ENCODE peak calls at places on chromosome 21, in six cellular contexts. A is neural progenitor cell; R is naive thymus-derived CD4-positive, alpha-beta T cell; F is SJSA1; M is transverse colon; B is GM23248. V is an unnamed sample.

GRCh38 chr21:35222541-35222941 is 173.4 kb upstream of the RUNX1 start:
- DNase-seq in F (no peak), A (no peak), R (peak; percentile 45), B (peak; percentile 30), M (no peak), V (peak; percentile 21)

GRCh38 chr21:18840239-18840638 is 436.7 kb upstream of the TMPRSS15 start:
- DNase-seq in A (peak; percentile 5), R (no peak), M (no peak), B (no peak), F (no peak), V (no peak)

GRCh38 chr21:34592573-34592972 is 22.3 kb downstream of the RCAN1 start:
- DNase-seq in F (no peak), M (no peak), R (no peak), B (no peak), A (no peak), V (no peak)

GRCh38 chr21:32868631-32869454 is 97.3 kb upstream of the PAXBP1 start:
- DNase-seq in M (no peak), A (peak; percentile 73), B (no peak), F (no peak), R (no peak), V (no peak)

GRCh38 chr21:35254752-35255138 is 205.6 kb upstream of the RUNX1 start:
- DNase-seq in A (no peak), R (no peak), M (no peak), F (no peak), B (peak; percentile 30), V (no peak)

GRCh38 chr21:27534211-27534610 is 567.3 kb upstream of the ADAMTS5 start:
- DNase-seq in F (no peak), M (no peak), A (no peak), R (no peak), B (peak; percentile 54), V (no peak)

GRCh38 chr21:31618696-31619430 is 40.6 kb upstream of the SOD1 start:
- DNase-seq in M (no peak), F (no peak), A (no peak), R (no peak), B (peak; percentile 14), V (no peak)

GRCh38 chr21:46551636-46552241 is 53.1 kb downstream of the S100B start:
- DNase-seq in B (no peak), M (no peak), F (no peak), A (no peak), R (peak; percentile 36), V (peak; percentile 64)

GRCh38 chr21:25408666-25409065 is 198.6 kb downstream of the MRPL39 start:
- DNase-seq in A (no peak), F (no peak), R (no peak), M (no peak), B (no peak), V (no peak)

GRCh38 chr21:17200250-17200649 is 312.6 kb upstream of the CXADR start:
- DNase-seq in B (no peak), F (no peak), A (no peak), R (no peak), M (no peak), V (no peak)

GRCh38 chr21:25283720-25284119 is 323.6 kb downstream of the MRPL39 start:
- DNase-seq in M (no peak), B (peak; percentile 68), R (no peak), A (peak; percentile 63), F (peak; percentile 21), V (no peak)

GRCh38 chr21:42626171-42626570 is 27.2 kb upstream of the PDE9A start:
- DNase-seq in F (no peak), A (no peak), B (no peak), R (no peak), M (no peak), V (no peak)

GRCh38 chr21:28975401-28975800 is 17.3 kb downstream of the LTN1 start:
- DNase-seq in R (no peak), M (no peak), A (no peak), F (peak; percentile 31), B (peak; percentile 77), V (no peak)

GRCh38 chr21:10272216-10272615 is 249.2 kb upstream of the TPTE start:
- DNase-seq in B (peak; percentile 5), A (no peak), M (no peak), R (no peak), F (peak; percentile 26), V (no peak)

GRCh38 chr21:45374826-45375455 is 30.0 kb upstream of the COL18A1 start:
- DNase-seq in R (no peak), B (no peak), M (no peak), A (no peak), F (no peak), V (no peak)
- H3K36me3 ChIP-seq in R (no peaks in the 10 kb centered on the region), B (no peaks in the 10 kb centered on the region), M (no peaks in the 10 kb centered on the region), A (no peaks in the 10 kb centered on the region), F (no peaks in the 10 kb centered on the region), V (no peaks in the 10 kb centered on the region)

GRCh38 chr21:41501919-41502318 is 6.0 kb downstream of the TMPRSS2 start:
- DNase-seq in B (peak; percentile 21), A (no peak), R (no peak), M (no peak), F (peak; percentile 25), V (no peak)

GRCh38 chr21:41503331-41503730 is 4.6 kb downstream of the TMPRSS2 start:
- DNase-seq in M (no peak), R (no peak), A (no peak), B (no peak), F (no peak), V (no peak)

GRCh38 chr21:41506005-41506404 is 2.0 kb downstream of the TMPRSS2 start:
- DNase-seq in B (no peak), R (no peak), F (no peak), A (no peak), M (no peak), V (no peak)

GRCh38 chr21:41506526-41507520 is 1.1 kb downstream of the TMPRSS2 start:
- DNase-seq in R (no peak), B (peak; percentile 14), F (no peak), M (peak; percentile 56), A (peak; percentile 74), V (no peak)

DNA sequence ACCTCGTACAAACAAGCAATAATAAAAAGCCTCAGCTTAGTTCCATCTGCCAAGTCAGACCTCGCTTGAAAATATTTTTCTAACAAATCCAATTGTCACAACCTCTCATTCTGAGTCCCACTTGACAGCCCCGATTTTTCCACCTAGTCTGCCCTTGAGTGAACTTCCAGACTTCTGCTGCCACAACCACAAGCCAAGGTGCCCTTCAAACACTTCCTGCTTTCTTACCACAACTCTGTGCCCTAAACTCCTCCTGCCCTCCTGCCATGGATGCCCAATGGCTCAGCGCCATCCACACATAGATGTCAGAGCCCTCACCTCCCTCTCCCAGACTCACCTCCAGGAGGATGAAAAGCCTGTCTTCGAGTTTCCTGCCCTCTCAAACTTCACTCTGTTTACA is 3.9 kb downstream of the TMPRSS2 start:
- DNase-seq in M (no peak), B (no peak), R (no peak), A (no peak), F (no peak), V (no peak)
- H3K4me1 ChIP-seq in M (peaks cover 32% of the 10 kb centered on the region), B (no peaks in the 10 kb centered on the region), R (no peaks in the 10 kb centered on the region), A (peaks cover 6% of the 10 kb centered on the region), F (peaks cover 8% of the 10 kb centered on the region), V (no peaks in the 10 kb centered on the region)

DNA sequence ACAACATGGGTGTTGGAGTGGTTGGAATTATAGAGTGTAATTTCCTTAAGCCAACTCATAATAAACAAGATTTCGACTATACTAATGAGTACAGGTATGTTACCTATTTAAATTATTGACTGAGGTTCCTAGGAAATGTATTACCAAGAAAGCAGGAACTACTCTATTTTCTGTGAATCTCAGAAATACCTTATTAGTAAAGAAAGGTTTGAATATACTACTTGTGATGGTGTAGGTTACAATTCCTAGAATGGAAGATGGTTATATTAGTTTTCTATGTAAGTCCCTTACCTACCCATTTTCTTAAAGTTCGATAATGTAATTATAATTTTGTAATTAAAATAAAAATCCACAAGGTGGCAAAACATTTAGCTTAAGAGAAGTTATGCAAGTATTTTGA is 29.3 kb downstream of the MORC3 start:
- DNase-seq in A (no peak), F (no peak), B (no peak), M (no peak), R (no peak), V (no peak)
- H3K36me3 ChIP-seq in A (peaks cover 20% of the 10 kb centered on the region), F (peaks cover 71% of the 10 kb centered on the region), B (peaks cover 41% of the 10 kb centered on the region), M (no peaks in the 10 kb centered on the region), R (peaks cover 7% of the 10 kb centered on the region), V (peaks cover 36% of the 10 kb centered on the region)

DNA sequence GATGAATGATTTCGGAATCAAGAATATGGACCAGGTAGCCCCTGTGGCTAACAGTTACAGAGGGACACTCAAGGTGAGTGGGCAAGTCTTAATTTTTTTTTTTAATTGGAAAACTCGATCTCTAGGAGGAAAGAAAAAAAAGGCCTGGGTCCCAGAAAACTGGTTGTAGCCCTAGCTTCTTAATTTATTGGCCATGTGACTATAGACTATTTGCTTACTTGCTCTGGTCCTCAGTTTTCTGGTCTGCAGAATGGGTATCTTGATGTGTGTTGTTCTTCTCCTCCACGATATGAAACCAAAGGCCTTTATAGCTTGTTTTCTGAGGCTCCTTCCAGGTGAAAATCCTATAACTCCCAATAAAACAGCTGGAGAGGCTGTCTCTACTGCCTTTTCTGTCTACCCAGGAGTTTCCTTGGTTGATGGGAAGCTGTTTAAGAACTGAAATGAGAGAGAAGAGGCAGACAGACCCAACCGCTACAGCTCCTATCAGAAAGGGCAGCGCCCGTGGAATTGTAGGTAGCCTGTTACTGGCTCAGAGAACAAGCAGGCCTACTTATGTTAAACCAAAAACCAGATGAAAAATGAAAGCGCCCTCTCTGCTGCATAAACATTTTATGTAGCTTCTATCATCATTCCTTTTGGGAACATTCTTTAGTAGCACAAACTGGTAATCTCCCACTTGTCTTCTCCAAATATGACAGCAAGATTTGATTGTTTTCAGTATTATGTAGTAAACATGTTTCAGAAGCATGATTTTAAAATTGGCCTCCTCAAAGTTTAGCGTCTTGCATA is 4.5 kb downstream of the ETS2 start:
- DNase-seq in F (no peak), A (no peak), R (no peak), B (no peak), M (no peak), V (no peak)
- H3K4me1 ChIP-seq in F (peaks cover 78% of the 10 kb centered on the region), A (peaks cover 40% of the 10 kb centered on the region), R (peaks cover 3% of the 10 kb centered on the region), B (peaks cover 25% of the 10 kb centered on the region), M (peaks cover 64% of the 10 kb centered on the region), V (peaks cover 17% of the 10 kb centered on the region)

DNA sequence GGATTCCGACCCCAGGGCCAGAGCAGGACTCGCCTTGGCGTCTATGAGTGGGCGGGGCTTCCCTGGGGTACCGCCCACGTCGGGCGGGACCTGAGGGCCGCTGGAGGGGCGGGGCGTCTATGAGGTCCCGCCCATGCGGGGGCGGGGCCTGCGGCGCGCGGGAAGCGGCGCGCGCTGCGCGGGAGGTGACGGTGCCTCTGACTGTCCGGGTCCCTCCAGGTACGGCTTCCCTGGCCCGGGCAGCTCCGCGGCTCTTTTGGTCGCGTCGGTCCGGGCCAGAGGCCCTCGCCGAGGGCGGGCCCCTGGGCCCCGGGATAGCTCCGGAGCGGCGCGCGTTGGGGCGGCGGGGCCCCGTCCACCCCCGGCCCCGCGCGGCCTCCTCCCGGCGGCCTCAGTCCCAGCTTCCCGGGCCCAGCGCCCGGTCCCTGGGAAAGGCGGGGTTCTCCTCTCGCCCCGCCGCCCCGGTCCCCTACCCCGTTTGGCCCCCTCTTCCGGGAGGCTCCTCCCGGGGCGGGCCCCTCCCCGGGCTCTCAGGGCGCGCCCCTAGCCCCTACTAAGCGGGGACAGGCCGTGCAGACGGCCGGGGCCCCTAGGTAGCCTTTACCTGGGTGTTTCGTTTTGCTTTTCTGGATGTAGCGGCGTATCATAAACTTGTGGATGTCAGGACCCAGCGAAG is at the start of gene CHAF1B:
- DNase-seq in B (peak; percentile 91), M (peak; percentile 81), R (peak; percentile 94), F (peak; percentile 81), A (peak; percentile 92), V (peak; percentile 76)
- H3K36me3 ChIP-seq in B (no peaks in the 10 kb centered on the region), M (no peaks in the 10 kb centered on the region), R (no peaks in the 10 kb centered on the region), F (peaks cover 26% of the 10 kb centered on the region), A (no peaks in the 10 kb centered on the region), V (no peaks in the 10 kb centered on the region)

V was measured in CD8-positive, alpha-beta memory T cell.